ENCODE peak calls at places on chromosomes 2 and 18, in six cellular contexts. One of them, this sample, is unnamed.

GRCh38 chr2:46874236-46874929 is 41.2 kb downstream of the MCFD2 start:
- DNase-seq in sigmoid colon: peak
- DNase-seq in prostate gland: no peak
- DNase-seq in right atrium auricular region: no peak
- DNase-seq in breast epithelium: no peak
- DNase-seq in A549: no peak
- DNase-seq in this sample: no peak

GRCh38 chr2:26477911-26478253 is at the start of gene OTOF:
- DNase-seq in prostate gland: no peak
- DNase-seq in right atrium auricular region: peak
- DNase-seq in breast epithelium: no peak
- DNase-seq in A549: peak
- DNase-seq in sigmoid colon: no peak
- DNase-seq in this sample: no peak

GRCh38 chr2:8515390-8515761 is 166.5 kb upstream of the ID2 start:
- DNase-seq in sigmoid colon: no peak
- DNase-seq in right atrium auricular region: no peak
- DNase-seq in breast epithelium: peak
- DNase-seq in A549: no peak
- DNase-seq in prostate gland: no peak
- DNase-seq in this sample: peak

GRCh38 chr2:83055338-83056010 is 1403.6 kb downstream of the SUCLG1 start:
- DNase-seq in breast epithelium: no peak
- DNase-seq in right atrium auricular region: no peak
- DNase-seq in A549: no peak
- DNase-seq in sigmoid colon: no peak
- DNase-seq in prostate gland: no peak
- DNase-seq in this sample: no peak

GRCh38 chr2:30605184-30605583 is 158.1 kb downstream of the LCLAT1 start:
- DNase-seq in prostate gland: no peak
- DNase-seq in A549: no peak
- DNase-seq in right atrium auricular region: no peak
- DNase-seq in sigmoid colon: no peak
- DNase-seq in breast epithelium: no peak
- DNase-seq in this sample: no peak

GRCh38 chr2:198763793-198764192 is 693.9 kb downstream of the SATB2 start:
- DNase-seq in sigmoid colon: no peak
- DNase-seq in prostate gland: no peak
- DNase-seq in breast epithelium: no peak
- DNase-seq in A549: no peak
- DNase-seq in right atrium auricular region: no peak
- DNase-seq in this sample: no peak

GRCh38 chr2:46407852-46408455 is 71.4 kb upstream of the TMEM247 start:
- DNase-seq in right atrium auricular region: no peak
- DNase-seq in A549: no peak
- DNase-seq in prostate gland: no peak
- DNase-seq in breast epithelium: peak
- DNase-seq in sigmoid colon: no peak
- DNase-seq in this sample: no peak

GRCh38 chr2:129460643-129461198 is 518.7 kb upstream of the RAB6C start:
- DNase-seq in A549: no peak
- DNase-seq in right atrium auricular region: no peak
- DNase-seq in prostate gland: no peak
- DNase-seq in breast epithelium: no peak
- DNase-seq in sigmoid colon: no peak
- DNase-seq in this sample: no peak

GRCh38 chr18:10965104-10965503 is 184.3 kb downstream of the PIEZO2 start:
- DNase-seq in breast epithelium: no peak
- DNase-seq in sigmoid colon: no peak
- DNase-seq in right atrium auricular region: no peak
- DNase-seq in A549: no peak
- DNase-seq in prostate gland: no peak
- DNase-seq in this sample: no peak

GRCh38 chr18:76565238-76566173 is 70.5 kb upstream of the ZNF516 start:
- DNase-seq in breast epithelium: peak
- DNase-seq in sigmoid colon: peak
- DNase-seq in A549: peak
- DNase-seq in right atrium auricular region: peak
- DNase-seq in prostate gland: peak
- DNase-seq in this sample: peak

GRCh38 chr18:9828794-9829712 is 56.7 kb upstream of the TXNDC2 start:
- DNase-seq in right atrium auricular region: no peak
- DNase-seq in breast epithelium: no peak
- DNase-seq in prostate gland: no peak
- DNase-seq in sigmoid colon: no peak
- DNase-seq in A549: no peak
- DNase-seq in this sample: no peak

GRCh38 chr2:112483821-112484220 is 1.9 kb downstream of the TTL start:
- DNase-seq in right atrium auricular region: no peak
- DNase-seq in breast epithelium: no peak
- DNase-seq in prostate gland: no peak
- DNase-seq in A549: no peak
- DNase-seq in sigmoid colon: no peak
- DNase-seq in this sample: no peak

GRCh38 chr2:8692783-8693768 is 11.2 kb downstream of the ID2 start:
- DNase-seq in A549: peak
- DNase-seq in breast epithelium: no peak
- DNase-seq in right atrium auricular region: no peak
- DNase-seq in prostate gland: no peak
- DNase-seq in sigmoid colon: no peak
- DNase-seq in this sample: no peak

GRCh38 chr2:133040175-133040574 is 370.2 kb upstream of the LYPD1 start:
- DNase-seq in breast epithelium: no peak
- DNase-seq in prostate gland: no peak
- DNase-seq in right atrium auricular region: no peak
- DNase-seq in A549: no peak
- DNase-seq in sigmoid colon: no peak
- DNase-seq in this sample: no peak

GRCh38 chr18:48445540-48445939 is 36.4 kb upstream of the ZBTB7C start:
- DNase-seq in right atrium auricular region: peak
- DNase-seq in prostate gland: peak
- DNase-seq in breast epithelium: peak
- DNase-seq in A549: peak
- DNase-seq in sigmoid colon: peak
- DNase-seq in this sample: peak

GRCh38 chr2:63424329-63425078 is 163.8 kb downstream of the WDPCP start:
- DNase-seq in breast epithelium: no peak
- DNase-seq in A549: peak
- DNase-seq in right atrium auricular region: no peak
- DNase-seq in sigmoid colon: no peak
- DNase-seq in prostate gland: no peak
- DNase-seq in this sample: no peak

GRCh38 chr2:98867539-98868309 is 68.3 kb downstream of the CRACDL start:
- DNase-seq in sigmoid colon: no peak
- DNase-seq in right atrium auricular region: no peak
- DNase-seq in prostate gland: no peak
- DNase-seq in A549: peak
- DNase-seq in breast epithelium: no peak
- DNase-seq in this sample: no peak

GRCh38 chr2:174312581-174313234 is 22.0 kb upstream of the SP9 start:
- DNase-seq in sigmoid colon: no peak
- DNase-seq in A549: no peak
- DNase-seq in right atrium auricular region: no peak
- DNase-seq in breast epithelium: no peak
- DNase-seq in prostate gland: no peak
- DNase-seq in this sample: no peak

GRCh38 chr2:236179653-236180500 is 11.7 kb upstream of the GBX2 start:
- DNase-seq in sigmoid colon: peak
- DNase-seq in breast epithelium: no peak
- DNase-seq in right atrium auricular region: no peak
- DNase-seq in prostate gland: no peak
- DNase-seq in A549: peak
- DNase-seq in this sample: peak

GRCh38 chr2:74481961-74482800 is 617 bp downstream of the CCDC142 start:
- DNase-seq in prostate gland: no peak
- DNase-seq in sigmoid colon: no peak
- DNase-seq in breast epithelium: no peak
- DNase-seq in A549: no peak
- DNase-seq in right atrium auricular region: no peak
- DNase-seq in this sample: peak

GRCh38 chr18:39806519-39806918 is 2148.5 kb upstream of the PIK3C3 start:
- DNase-seq in breast epithelium: no peak
- DNase-seq in prostate gland: no peak
- DNase-seq in sigmoid colon: no peak
- DNase-seq in right atrium auricular region: no peak
- DNase-seq in A549: peak
- DNase-seq in this sample: no peak

GRCh38 chr2:145682536-145683157 is 1162.7 kb upstream of the ZEB2 start:
- DNase-seq in prostate gland: no peak
- DNase-seq in sigmoid colon: no peak
- DNase-seq in A549: no peak
- DNase-seq in breast epithelium: no peak
- DNase-seq in right atrium auricular region: no peak
- DNase-seq in this sample: no peak

GRCh38 chr2:132595186-132595585 is 74.8 kb downstream of the LYPD1 start:
- DNase-seq in A549: no peak
- DNase-seq in prostate gland: no peak
- DNase-seq in breast epithelium: no peak
- DNase-seq in sigmoid colon: no peak
- DNase-seq in right atrium auricular region: no peak
- DNase-seq in this sample: no peak

GRCh38 chr2:44290271-44290670 is 15.0 kb downstream of the SLC3A1 start:
- DNase-seq in sigmoid colon: no peak
- DNase-seq in breast epithelium: no peak
- DNase-seq in A549: peak
- DNase-seq in right atrium auricular region: no peak
- DNase-seq in prostate gland: no peak
- DNase-seq in this sample: no peak

GRCh38 chr18:37265382-37265781 is 300.2 kb downstream of the CELF4 start:
- DNase-seq in prostate gland: no peak
- DNase-seq in right atrium auricular region: no peak
- DNase-seq in A549: no peak
- DNase-seq in sigmoid colon: no peak
- DNase-seq in breast epithelium: no peak
- DNase-seq in this sample: no peak

GRCh38 chr2:102155703-102156515 is 13.4 kb downstream of the IL1R1 start:
- DNase-seq in right atrium auricular region: no peak
- DNase-seq in A549: no peak
- DNase-seq in prostate gland: peak
- DNase-seq in sigmoid colon: peak
- DNase-seq in breast epithelium: peak
- DNase-seq in this sample: peak

GRCh38 chr2:68709421-68709911 is 25.1 kb upstream of the ARHGAP25 start:
- DNase-seq in right atrium auricular region: no peak
- DNase-seq in sigmoid colon: no peak
- DNase-seq in prostate gland: no peak
- DNase-seq in A549: peak
- DNase-seq in breast epithelium: no peak
- DNase-seq in this sample: no peak

GRCh38 chr2:219073413-219074129 is 12.8 kb upstream of the IHH start:
- DNase-seq in sigmoid colon: no peak
- DNase-seq in breast epithelium: no peak
- DNase-seq in right atrium auricular region: no peak
- DNase-seq in A549: peak
- DNase-seq in prostate gland: peak
- DNase-seq in this sample: no peak
- TF ChIP-seq CTCF in sigmoid colon: peak
- TF ChIP-seq CTCF in breast epithelium: peak
- TF ChIP-seq CTCF in right atrium auricular region: peak
- TF ChIP-seq CTCF in A549: peak
- TF ChIP-seq CTCF in prostate gland: peak
- TF ChIP-seq CTCF in this sample: peak

DNA sequence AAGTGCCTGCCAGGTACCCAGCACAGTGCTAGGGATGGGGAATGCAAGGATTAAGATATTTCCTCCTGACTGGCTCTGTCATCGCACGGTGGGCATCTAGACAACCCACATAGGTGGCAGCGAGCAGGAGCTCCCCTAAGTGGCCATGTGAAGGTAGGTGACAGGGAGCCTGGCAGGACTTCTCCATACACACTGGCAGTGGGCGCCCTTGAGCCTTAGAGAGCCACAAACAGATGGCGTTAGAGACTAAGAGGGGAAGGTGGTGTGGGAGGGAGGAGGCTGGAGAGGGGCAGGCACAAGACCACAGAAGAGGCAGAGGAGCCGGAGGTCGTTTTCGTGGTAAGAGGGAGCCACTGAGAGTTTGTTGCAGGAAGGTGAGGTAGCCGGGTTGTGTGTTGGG is 15.2 kb downstream of the PRELID3A start:
- DNase-seq in A549: peak
- DNase-seq in prostate gland: no peak
- DNase-seq in breast epithelium: no peak
- DNase-seq in right atrium auricular region: no peak
- DNase-seq in sigmoid colon: no peak
- DNase-seq in this sample: no peak
- TF ChIP-seq CTCF in A549: no peak
- TF ChIP-seq CTCF in prostate gland: no peak
- TF ChIP-seq CTCF in breast epithelium: no peak
- TF ChIP-seq CTCF in right atrium auricular region: no peak
- TF ChIP-seq CTCF in sigmoid colon: no peak
- TF ChIP-seq CTCF in this sample: no peak

GRCh38 chr2:73177645-73178255 is 24.6 kb upstream of the NOTO start:
- DNase-seq in sigmoid colon: peak
- DNase-seq in breast epithelium: no peak
- DNase-seq in A549: no peak
- DNase-seq in right atrium auricular region: no peak
- DNase-seq in prostate gland: no peak
- DNase-seq in this sample: no peak
- TF ChIP-seq CTCF in sigmoid colon: no peak
- TF ChIP-seq CTCF in breast epithelium: no peak
- TF ChIP-seq CTCF in A549: peak
- TF ChIP-seq CTCF in right atrium auricular region: no peak
- TF ChIP-seq CTCF in prostate gland: no peak
- TF ChIP-seq CTCF in this sample: peak

GRCh38 chr18:12274793-12275192 is 20.6 kb downstream of the CIDEA start:
- DNase-seq in sigmoid colon: no peak
- DNase-seq in breast epithelium: no peak
- DNase-seq in A549: no peak
- DNase-seq in prostate gland: no peak
- DNase-seq in right atrium auricular region: no peak
- DNase-seq in this sample: no peak

GRCh38 chr18:12276736-12277554 is 22.8 kb downstream of the CIDEA start:
- DNase-seq in A549: no peak
- DNase-seq in sigmoid colon: peak
- DNase-seq in right atrium auricular region: no peak
- DNase-seq in breast epithelium: no peak
- DNase-seq in prostate gland: no peak
- DNase-seq in this sample: no peak

DNA sequence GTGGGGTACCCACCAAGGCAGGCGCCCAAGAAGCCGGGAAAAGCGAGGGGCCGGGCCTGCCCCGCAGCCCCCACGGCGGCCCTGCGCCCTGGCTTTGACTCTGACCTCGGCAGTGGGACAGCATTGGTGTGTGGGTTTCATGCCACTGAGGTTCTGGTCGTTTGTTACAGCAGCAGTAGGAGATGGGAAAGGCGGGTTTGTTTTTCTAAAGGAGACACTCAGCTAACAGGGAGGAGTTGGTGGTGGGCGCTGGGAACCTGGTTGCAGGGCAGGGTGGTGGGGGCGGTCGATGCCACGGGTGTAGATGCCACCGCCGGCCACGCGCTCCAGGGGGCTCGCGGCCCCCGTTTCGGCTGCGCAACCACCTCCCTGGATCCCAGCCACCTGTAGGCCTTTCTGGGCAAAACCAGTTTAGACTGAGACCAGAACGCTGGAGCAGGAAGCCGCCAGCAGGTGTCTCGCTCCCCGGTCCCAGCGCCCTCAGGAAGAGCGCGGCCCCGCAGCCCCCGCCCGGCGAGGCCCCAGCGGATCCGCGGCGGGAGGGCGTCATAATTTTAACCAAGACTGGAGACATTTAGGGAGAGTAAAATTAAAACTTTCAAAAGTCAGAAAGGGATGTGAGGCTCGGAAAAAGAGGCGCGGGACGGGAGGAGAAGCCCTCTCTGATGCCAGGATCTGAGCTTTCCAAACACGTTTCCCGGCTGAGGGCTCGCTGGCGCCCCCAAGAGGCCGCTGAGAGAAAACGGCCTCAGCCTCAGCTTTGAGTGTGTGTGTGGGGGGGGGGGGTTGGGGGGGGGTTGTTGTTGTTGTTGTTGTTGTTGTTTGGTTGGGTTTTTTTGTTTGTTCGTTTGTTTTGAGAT is 17.4 kb downstream of the CIDEA start:
- DNase-seq in A549: peak
- DNase-seq in sigmoid colon: peak
- DNase-seq in right atrium auricular region: peak
- DNase-seq in prostate gland: peak
- DNase-seq in breast epithelium: no peak
- DNase-seq in this sample: no peak
- TF ChIP-seq CTCF in A549: peak
- TF ChIP-seq CTCF in sigmoid colon: peak
- TF ChIP-seq CTCF in right atrium auricular region: peak
- TF ChIP-seq CTCF in prostate gland: peak
- TF ChIP-seq CTCF in breast epithelium: peak
- TF ChIP-seq CTCF in this sample: peak

This sample was measured in CD14-positive monocyte.